ENCODE peak calls at places on chromosome 1, in nine cellular contexts. I, G, E, D, N, T, W, X and M are unnamed samples.

GRCh38 chr1:109216662-109217061 is 2.9 kb downstream of the SARS1 start:
- DNase-seq in W (no peak), X (no peak), T (no peak), E (no peak), D (no peak), G (no peak), N (no peak), I (no peak), M (no peak)

GRCh38 chr1:109882288-109883245 is 28.1 kb upstream of the CSF1 start:
- DNase-seq in I (no peak), T (peak), G (no peak), X (no peak), W (no peak), D (no peak), N (no peak), E (no peak), M (no peak)

GRCh38 chr1:8158995-8159394 is 132.9 kb upstream of the ERRFI1 start:
- DNase-seq in I (no peak), T (no peak), N (no peak), G (no peak), X (no peak), D (no peak), E (no peak), W (no peak), M (no peak)

GRCh38 chr1:222588135-222588534 is 1.6 kb downstream of the TAF1A start:
- DNase-seq in G (no peak), E (no peak), X (no peak), T (no peak), N (no peak), W (no peak), I (no peak), D (peak), M (no peak)

GRCh38 chr1:76113446-76113845 is 38.9 kb downstream of the ST6GALNAC3 start:
- DNase-seq in I (no peak), X (no peak), G (no peak), W (no peak), E (no peak), N (no peak), T (no peak), D (no peak), M (no peak)

GRCh38 chr1:84749427-84749826 is 59.2 kb upstream of the SSX2IP start:
- DNase-seq in T (no peak), N (no peak), E (no peak), I (no peak), G (no peak), W (no peak), D (no peak), X (no peak), M (no peak)

GRCh38 chr1:219066631-219067349 is 106.9 kb upstream of the LYPLAL1 start:
- DNase-seq in W (peak), D (peak), T (no peak), N (no peak), E (no peak), I (no peak), G (no peak), X (peak), M (peak)

GRCh38 chr1:235107368-235108184 is 21.1 kb downstream of the TOMM20 start:
- DNase-seq in W (no peak), G (no peak), I (no peak), N (no peak), T (no peak), E (no peak), D (no peak), X (no peak), M (no peak)

GRCh38 chr1:43205671-43206070 is 33.5 kb downstream of the CFAP57 start:
- DNase-seq in I (no peak), D (peak), N (no peak), W (peak), E (no peak), T (no peak), G (no peak), X (no peak), M (no peak)

GRCh38 chr1:207032528-207033017 is at the start of gene C1orf116:
- DNase-seq in D (no peak), G (peak), I (no peak), W (no peak), N (no peak), T (no peak), E (peak), X (peak), M (no peak)

GRCh38 chr1:84330125-84330984 is 28.8 kb downstream of the SAMD13 start:
- DNase-seq in X (no peak), G (no peak), I (no peak), N (no peak), T (no peak), E (no peak), W (peak), D (no peak), M (no peak)

GRCh38 chr1:183040600-183040999 is 17.4 kb downstream of the LAMC1 start:
- DNase-seq in X (no peak), N (no peak), E (no peak), D (peak), G (no peak), T (no peak), W (peak), I (no peak), M (no peak)

GRCh38 chr1:243598433-243598832 is 251.6 kb downstream of the AKT3 start:
- DNase-seq in X (no peak), E (no peak), G (no peak), D (peak), N (no peak), T (no peak), W (peak), I (peak), M (no peak)

GRCh38 chr1:162003825-162004205 is 19.9 kb downstream of the OLFML2B start:
- DNase-seq in I (no peak), W (peak), E (no peak), N (no peak), D (peak), T (no peak), G (peak), X (no peak), M (peak)

GRCh38 chr1:67733741-67734690 is 49.0 kb downstream of the GADD45A start:
- DNase-seq in T (no peak), D (no peak), X (no peak), E (no peak), G (no peak), W (no peak), I (no peak), N (no peak), M (no peak)

GRCh38 chr1:11749203-11749689 is 12.7 kb upstream of the C1orf167 start:
- DNase-seq in I (peak), G (peak), E (peak), W (no peak), D (no peak), X (peak), N (no peak), T (no peak), M (no peak)

GRCh38 chr1:65444128-65444527 is 23.7 kb downstream of the LEPR start:
- DNase-seq in I (no peak), T (no peak), N (no peak), W (no peak), D (no peak), G (no peak), X (no peak), E (no peak), M (no peak)

GRCh38 chr1:65445837-65446236 is 25.4 kb downstream of the LEPR start:
- DNase-seq in E (no peak), W (no peak), X (no peak), T (no peak), N (no peak), G (no peak), D (no peak), I (no peak), M (no peak)

DNA sequence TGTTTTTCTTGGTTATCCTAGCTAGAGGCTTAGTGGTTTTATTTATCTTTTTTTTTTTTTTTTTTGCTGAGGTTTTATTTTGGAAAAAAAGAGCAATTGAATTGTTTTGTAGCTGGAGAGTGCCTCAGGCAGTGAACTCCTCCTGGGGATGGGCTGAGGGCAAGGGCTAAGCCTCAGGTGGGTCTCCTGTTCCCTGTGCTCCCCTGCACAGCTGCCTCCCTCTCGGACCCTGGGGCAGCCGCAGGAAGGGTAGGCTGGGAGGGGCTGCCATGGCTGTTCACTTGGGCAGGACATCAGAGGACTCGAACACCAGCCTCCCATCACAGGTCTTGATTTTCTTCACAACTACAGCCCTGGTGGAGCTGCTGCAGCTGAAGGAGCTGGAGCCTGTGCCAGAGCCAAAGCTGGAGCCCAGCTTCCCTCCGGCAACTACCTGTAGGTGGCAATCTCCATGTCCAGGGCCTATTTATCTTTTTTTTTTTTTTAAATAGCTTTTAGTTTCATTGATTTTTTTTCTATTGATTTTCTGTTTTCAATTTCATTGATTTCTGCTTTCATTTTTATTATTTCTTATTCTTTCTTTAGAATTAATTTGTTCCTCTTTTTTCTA is 28.9 kb downstream of the LEPR start:
- DNase-seq in W (no peak), N (no peak), E (no peak), G (no peak), D (no peak), I (no peak), T (no peak), X (peak), M (no peak)
- TF ChIP-seq CTCF in W (peak), N (no peak), E (peak), G (no peak), D (no peak), I (no peak), T (no peak), X (no peak), M (no peak)

GRCh38 chr1:117092594-117092993 is 29.0 kb downstream of the TRIM45 start:
- DNase-seq in I (no peak), X (no peak), N (no peak), W (no peak), E (no peak), G (no peak), D (no peak), T (no peak), M (no peak)

GRCh38 chr1:117093091-117093534 is 28.4 kb downstream of the TRIM45 start:
- DNase-seq in X (no peak), T (no peak), N (no peak), D (peak), W (peak), I (no peak), E (peak), G (no peak), M (peak)

GRCh38 chr1:117095237-117095636 is 26.3 kb downstream of the TRIM45 start:
- DNase-seq in G (no peak), D (peak), N (no peak), T (no peak), X (no peak), E (no peak), W (peak), I (no peak), M (peak)

GRCh38 chr1:117096871-117097842 is 24.4 kb downstream of the TRIM45 start:
- DNase-seq in I (no peak), W (peak), T (no peak), X (no peak), G (no peak), N (no peak), E (no peak), D (peak), M (peak)

DNA sequence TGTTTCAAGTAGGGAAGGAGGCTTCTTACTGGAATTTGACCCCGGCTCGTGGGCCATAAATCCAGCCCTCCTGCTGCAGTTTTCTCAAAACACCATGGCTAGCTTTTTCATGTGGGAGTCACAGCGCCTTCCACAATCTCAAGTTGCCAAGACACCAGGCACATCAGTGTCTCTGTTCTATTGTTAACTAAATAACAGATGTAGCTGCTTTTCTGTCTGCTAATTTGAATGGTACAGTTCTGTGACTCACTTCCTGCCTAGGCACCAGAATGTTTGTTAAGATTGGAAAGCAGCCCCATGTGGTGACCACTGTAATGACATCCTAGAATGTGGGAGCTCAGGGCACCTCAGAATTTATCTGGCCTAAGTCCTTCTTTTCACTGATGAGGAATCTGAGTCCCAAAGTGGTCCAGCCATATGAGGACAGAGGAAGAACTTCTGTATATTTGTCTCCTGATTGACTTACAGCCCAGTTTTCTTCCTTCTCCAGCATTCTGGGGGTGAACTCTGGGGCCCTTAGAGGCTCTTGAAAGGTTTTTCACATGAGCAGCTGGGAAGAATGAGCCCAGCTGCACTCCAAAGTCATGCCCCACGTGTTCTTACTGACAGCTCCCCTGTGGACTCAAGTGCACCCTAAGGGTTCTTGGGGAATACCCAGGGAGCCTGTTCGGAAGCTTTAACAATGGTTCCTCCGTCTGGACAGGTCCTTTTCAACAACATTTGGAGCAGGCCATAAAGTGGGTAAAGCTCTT is 27.5 kb downstream of the TRIM45 start:
- DNase-seq in E (peak), G (peak), X (peak), T (no peak), I (peak), D (peak), N (no peak), W (peak), M (no peak)
- TF ChIP-seq CTCF in E (peak), G (peak), X (no peak), T (peak), I (no peak), D (peak), N (peak), W (peak), M (peak)

GRCh38 chr1:14415396-14415795 is 183.1 kb upstream of the KAZN start:
- DNase-seq in W (no peak), D (no peak), T (no peak), N (no peak), X (no peak), I (no peak), G (no peak), E (peak), M (no peak)
- TF ChIP-seq CTCF in W (peak), D (no peak), T (peak), N (no peak), X (no peak), I (no peak), G (no peak), E (peak), M (no peak)

DNA sequence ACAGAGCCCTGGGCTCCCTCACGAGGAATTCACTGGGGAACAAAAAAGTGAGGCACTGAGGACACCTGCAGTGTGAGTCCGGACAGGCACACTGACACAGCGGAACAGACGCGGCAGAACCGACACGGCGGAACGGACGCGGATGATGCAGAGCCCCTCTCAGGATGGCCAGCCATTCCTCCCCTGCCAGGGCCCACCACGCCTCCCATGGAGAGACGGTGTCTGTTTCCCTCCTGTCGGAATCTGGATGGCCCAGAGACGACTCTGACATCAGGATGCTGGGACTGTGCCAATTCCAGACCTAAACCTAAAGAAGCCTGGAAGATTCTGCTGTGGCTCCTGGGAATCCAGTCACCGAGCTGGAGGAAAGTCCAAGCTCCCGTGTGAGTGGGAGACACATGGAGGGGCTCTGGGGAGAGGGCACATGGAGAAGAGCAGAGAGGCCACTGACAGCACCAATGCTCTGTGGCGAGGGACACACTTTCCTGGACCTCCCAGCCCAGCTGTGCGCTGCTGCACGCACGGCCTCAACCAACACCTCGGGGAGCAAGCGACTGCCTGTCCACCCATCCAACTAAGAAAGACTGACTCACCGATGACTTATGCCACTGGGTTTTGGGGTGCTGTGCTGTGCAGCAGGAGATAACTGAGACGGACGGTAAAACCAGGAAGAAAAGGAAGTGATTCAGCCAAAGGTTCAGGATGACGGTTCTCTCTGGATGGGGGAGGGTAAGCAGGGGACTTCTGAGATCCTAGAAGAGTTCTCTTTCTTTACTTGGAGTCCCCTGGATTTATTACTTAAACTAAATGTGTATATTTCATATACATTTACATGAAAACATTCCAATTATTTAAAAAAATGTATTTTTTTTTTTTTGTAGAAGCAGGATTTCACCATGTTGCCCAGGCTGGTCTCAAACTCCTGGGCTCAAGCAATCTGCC is 23.3 kb downstream of the ZBTB17 start:
- DNase-seq in E (peak), W (peak), D (peak), T (no peak), N (no peak), G (peak), X (no peak), I (peak), M (no peak)
- TF ChIP-seq CTCF in E (no peak), W (peak), D (no peak), T (no peak), N (no peak), G (no peak), X (no peak), I (no peak), M (no peak)

DNA sequence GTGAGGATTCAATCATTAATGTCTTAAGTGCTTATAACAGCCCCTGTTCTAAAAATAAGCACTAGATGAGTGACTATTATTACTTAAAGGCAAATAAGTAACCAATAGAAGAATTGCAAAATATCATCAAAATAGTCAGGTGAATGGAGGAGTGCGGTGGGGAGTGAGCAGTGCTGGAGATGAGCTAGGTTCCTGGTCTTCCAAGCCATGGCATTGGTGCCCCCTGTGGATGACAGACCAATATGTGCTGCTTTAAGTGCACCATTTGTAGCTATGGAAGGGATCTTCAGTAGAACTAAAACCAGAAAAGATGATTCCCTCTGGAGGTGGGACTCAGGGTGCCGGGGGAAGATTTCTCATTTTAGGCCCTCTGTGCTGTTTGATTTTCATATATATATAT is 46.1 kb upstream of the SLC30A1 start:
- DNase-seq in I (no peak), N (no peak), X (no peak), D (peak), W (peak), G (peak), T (no peak), E (no peak), M (no peak)
- TF ChIP-seq CTCF in I (peak), N (no peak), X (no peak), D (peak), W (peak), G (peak), T (peak), E (no peak), M (peak)

DNA sequence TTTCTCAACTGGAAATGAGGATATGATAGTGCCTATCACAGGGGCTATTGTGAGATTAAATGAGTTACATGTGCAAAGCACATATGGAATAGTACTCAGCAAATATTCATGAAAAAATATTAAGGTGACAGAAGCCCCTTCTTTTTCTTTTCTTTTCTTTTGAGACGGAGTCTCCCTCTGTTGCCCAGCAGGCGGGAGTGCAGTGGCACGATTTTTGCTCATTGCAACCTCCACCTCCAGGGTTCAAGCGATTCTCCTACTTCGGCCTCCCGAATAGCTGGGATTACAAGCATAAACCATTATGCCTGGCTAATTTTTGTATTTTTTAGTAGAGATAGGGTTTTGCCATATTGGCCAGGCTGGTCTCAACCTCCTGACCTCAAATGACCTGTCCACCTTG is 139.4 kb downstream of the HIVEP3 start:
- DNase-seq in I (no peak), X (no peak), G (no peak), T (no peak), N (no peak), E (no peak), W (no peak), D (no peak), M (no peak)
- TF ChIP-seq CTCF in I (no peak), X (no peak), G (no peak), T (no peak), N (no peak), E (peak), W (peak), D (peak), M (peak)

GRCh38 chr1:2940178-2940577 is 81.1 kb upstream of the ACTRT2 start:
- DNase-seq in W (no peak), N (no peak), D (no peak), G (no peak), E (no peak), I (no peak), T (no peak), X (no peak), M (no peak)
- TF ChIP-seq CTCF in W (no peak), N (no peak), D (no peak), G (no peak), E (no peak), I (no peak), T (no peak), X (no peak), M (no peak)

DNA sequence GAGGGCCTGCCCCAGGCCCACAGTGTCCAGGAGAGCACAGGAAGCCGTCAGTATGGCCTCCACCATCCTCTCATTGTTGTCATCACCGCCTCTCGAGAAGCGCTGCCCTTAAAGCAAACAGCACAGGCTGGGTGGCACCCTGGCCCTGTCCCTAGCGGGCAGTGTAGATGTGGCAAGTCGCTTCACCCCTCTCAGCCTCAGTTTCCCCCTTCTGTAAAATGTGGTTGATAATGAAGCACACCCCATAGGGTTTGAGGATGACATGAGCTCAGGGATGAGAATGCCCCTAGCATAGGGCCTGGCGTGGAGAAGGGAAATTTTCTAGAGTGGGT is 13.4 kb downstream of the PLA2G2F start:
- DNase-seq in D (no peak), N (no peak), T (no peak), G (no peak), I (no peak), E (no peak), W (no peak), X (no peak), M (no peak)
- TF ChIP-seq CTCF in D (no peak), N (peak), T (peak), G (no peak), I (no peak), E (no peak), W (no peak), X (no peak), M (no peak)

GRCh38 chr1:107464827-107465226 is 324.0 kb downstream of the NTNG1 start:
- DNase-seq in E (peak), N (no peak), G (no peak), X (no peak), T (no peak), I (no peak), D (no peak), W (no peak), M (no peak)
- TF ChIP-seq CTCF in E (peak), N (no peak), G (no peak), X (no peak), T (no peak), I (no peak), D (peak), W (no peak), M (no peak)